ENCODE peak calls at places on chromosomes 16 and 17, in five cellular contexts. R is GM03348; E is iris pigment epithelial cell; O is stimulated activated CD4-positive, alpha-beta T cell treated with anti-CD3 and anti-CD28 coated beads, Interleukin-1b, Interleukin-23, amount 100 ng/mL, for 24 hours; X is AG04449. T is an unnamed sample.

GRCh38 chr16:78523212-78523995 is 423.9 kb downstream of the WWOX start:
- DNase-seq in R (no peak), E (no peak), O (no peak), X (no peak), T (no peak)

GRCh38 chr17:57869599-57870282 is 19.9 kb upstream of the MRPS23 start:
- DNase-seq in R (peak; percentile 87), E (peak; percentile 92), O (no peak), X (peak; percentile 80), T (peak; percentile 96)

GRCh38 chr16:88856122-88856827 is 472 bp downstream of the GALNS start:
- DNase-seq in R (no peak), E (no peak), O (no peak), X (no peak), T (no peak)

GRCh38 chr17:27560668-27561067 is 70.3 kb upstream of the LGALS9 start:
- DNase-seq in R (peak; percentile 45), E (no peak), O (no peak), X (no peak), T (peak; percentile 27)

GRCh38 chr16:7218936-7219335 is 113.7 kb upstream of the RBFOX1 start:
- DNase-seq in R (no peak), E (no peak), O (no peak), X (no peak), T (no peak)

GRCh38 chr17:35432176-35433074 is at the start of gene SLFN12:
- DNase-seq in R (peak; percentile 73), E (peak; percentile 98), O (no peak), X (peak; percentile 91), T (peak; percentile 93)

GRCh38 chr17:32206816-32207215 is 58.8 kb upstream of the RHBDL3 start:
- DNase-seq in R (no peak), E (peak; percentile 16), O (no peak), X (peak; percentile 45), T (peak; percentile 1)

GRCh38 chr17:74245145-74245817 is 28.8 kb upstream of the DNAI2 start:
- DNase-seq in R (no peak), E (no peak), O (no peak), X (no peak), T (no peak)

GRCh38 chr17:62094175-62094574 is 29.1 kb upstream of the MED13 start:
- DNase-seq in R (no peak), E (peak; percentile 24), O (no peak), X (no peak), T (no peak)

GRCh38 chr16:68564367-68564985 is 25.4 kb downstream of the ZFP90 start:
- DNase-seq in R (no peak), E (peak; percentile 7), O (no peak), X (no peak), T (no peak)

GRCh38 chr17:32567511-32567910 is 80.7 kb downstream of the CDK5R1 start:
- DNase-seq in R (no peak), E (no peak), O (no peak), X (no peak), T (no peak)

GRCh38 chr17:49031965-49032928 is 35.1 kb downstream of the IGF2BP1 start:
- DNase-seq in R (peak; percentile 89), E (peak; percentile 76), O (peak; percentile 22), X (no peak), T (peak; percentile 61)

GRCh38 chr17:80479246-80479566 is 2.8 kb upstream of the NPTX1 start:
- DNase-seq in R (no peak), E (no peak), O (no peak), X (no peak), T (no peak)

GRCh38 chr17:42518046-42518754 is 17.8 kb upstream of the NAGLU start:
- DNase-seq in R (peak; percentile 87), E (peak; percentile 96), O (no peak), X (peak; percentile 86), T (peak; percentile 99)

GRCh38 chr17:49862781-49863331 is 15.0 kb upstream of the TAC4 start:
- DNase-seq in R (no peak), E (no peak), O (no peak), X (no peak), T (no peak)

GRCh38 chr17:38584350-38584925 is 21.3 kb downstream of the SRCIN1 start:
- DNase-seq in R (peak; percentile 91), E (peak; percentile 39), O (peak; percentile 42), X (no peak), T (peak; percentile 48)

GRCh38 chr16:14300631-14301149 is 229.6 kb downstream of the MRTFB start:
- DNase-seq in R (peak; percentile 82), E (peak; percentile 89), O (no peak), X (peak; percentile 45), T (peak; percentile 85)

GRCh38 chr17:178292-179065 is 3.0 kb downstream of the DOC2B start:
- DNase-seq in R (no peak), E (no peak), O (no peak), X (no peak), T (no peak)

GRCh38 chr17:79970576-79971068 is 65.0 kb downstream of the TBC1D16 start:
- DNase-seq in R (no peak), E (peak; percentile 44), O (no peak), X (no peak), T (no peak)

GRCh38 chr17:7590743-7591142 is 849 bp upstream of the SOX15 start:
- DNase-seq in R (peak; percentile 63), E (peak; percentile 78), O (no peak), X (no peak), T (peak; percentile 48)

GRCh38 chr17:60959011-60959410 is 281.4 kb downstream of the BCAS3 start:
- DNase-seq in R (no peak), E (peak; percentile 40), O (no peak), X (no peak), T (peak; percentile 78)

GRCh38 chr16:89010210-89010925 is 33.4 kb upstream of the CBFA2T3 start:
- DNase-seq in R (no peak), E (no peak), O (no peak), X (no peak), T (no peak)

GRCh38 chr17:48609754-48610281 is 999 bp downstream of the HOXB7 start:
- DNase-seq in R (no peak), E (no peak), O (no peak), X (no peak), T (no peak)

GRCh38 chr16:57783883-57784282 is 18.4 kb downstream of the KIFC3 start:
- DNase-seq in R (no peak), E (no peak), O (no peak), X (no peak), T (no peak)

GRCh38 chr16:8682551-8683259 is 8.3 kb downstream of the ABAT start:
- DNase-seq in R (no peak), E (no peak), O (no peak), X (no peak), T (no peak)

GRCh38 chr17:63652106-63652505 is 29.9 kb downstream of the MAP3K3 start:
- DNase-seq in R (no peak), E (no peak), O (no peak), X (no peak), T (no peak)

GRCh38 chr16:47229053-47229640 is 85.4 kb upstream of the NETO2 start:
- DNase-seq in R (no peak), E (no peak), O (no peak), X (no peak), T (no peak)

GRCh38 chr17:40363480-40363838 is 1.1 kb downstream of the GJD3 start:
- DNase-seq in R (no peak), E (no peak), O (no peak), X (no peak), T (no peak)

GRCh38 chr17:57880086-57880456 is 30.2 kb upstream of the MRPS23 start:
- DNase-seq in R (no peak), E (no peak), O (no peak), X (no peak), T (no peak)

GRCh38 chr16:31352344-31353115 is 2.4 kb upstream of the ITGAX start:
- DNase-seq in R (no peak), E (no peak), O (no peak), X (no peak), T (no peak)

GRCh38 chr17:65130829-65131228 is 6.3 kb upstream of the RGS9 start:
- DNase-seq in R (no peak), E (no peak), O (no peak), X (no peak), T (no peak)

GRCh38 chr17:50037321-50038107 is 18.4 kb upstream of the ITGA3 start:
- DNase-seq in R (peak; percentile 79), E (peak; percentile 86), O (no peak), X (no peak), T (peak; percentile 93)

GRCh38 chr17:47265983-47266541 is 12.4 kb downstream of the ITGB3 start:
- DNase-seq in R (no peak), E (peak; percentile 54), O (no peak), X (no peak), T (peak; percentile 56)

GRCh38 chr16:72189865-72190371 is 18.0 kb upstream of the PMFBP1 start:
- DNase-seq in R (no peak), E (peak; percentile 90), O (no peak), X (peak; percentile 5), T (peak; percentile 64)

GRCh38 chr16:652454-653021 is 3.4 kb downstream of the WDR90 start:
- DNase-seq in R (no peak), E (no peak), O (no peak), X (no peak), T (no peak)

GRCh38 chr17:59267776-59268175 is 47.5 kb downstream of the GDPD1 start:
- DNase-seq in R (no peak), E (no peak), O (no peak), X (no peak), T (no peak)

GRCh38 chr16:4409081-4409932 is 7.1 kb downstream of the CORO7 start:
- DNase-seq in R (no peak), E (no peak), O (no peak), X (no peak), T (no peak)

GRCh38 chr17:76707985-76708807 is 2.6 kb downstream of the MXRA7 start:
- DNase-seq in R (no peak), E (no peak), O (no peak), X (no peak), T (no peak)

GRCh38 chr17:4573682-4574081 is 10.6 kb upstream of the SMTNL2 start:
- DNase-seq in R (no peak), E (no peak), O (peak; percentile 51), X (no peak), T (no peak)

GRCh38 chr17:78979780-78980623 is at the start of gene LGALS3BP:
- DNase-seq in R (peak; percentile 67), E (peak; percentile 84), O (peak; percentile 12), X (no peak), T (peak; percentile 77)